ENCODE peak calls at places on chromosomes 6 and 20, in seven cellular contexts. E is Caco-2; W is astrocyte; Q is BE2C; X is hepatocyte; K is SK-N-SH; F is CD4-positive, CD25-positive, alpha-beta regulatory T cell. A is an unnamed sample. For H3K4me1, the result is how much of the 10 kb centered on the place peaks cover.

GRCh38 chr20:43973231-43973630 is 58.6 kb downstream of the TOX2 start:
- DNase-seq in E (no peak), W (no peak), Q (no peak), X (no peak), K (no peak), F (no peak), A (no peak)

GRCh38 chr6:3208096-3208774 is 19.2 kb downstream of the TUBB2B start:
- DNase-seq in E (no peak), W (peak), Q (no peak), X (peak), K (peak), F (no peak), A (no peak)

GRCh38 chr20:3077618-3078134 is 6.3 kb downstream of the OXT start:
- DNase-seq in E (no peak), W (no peak), Q (no peak), X (no peak), K (no peak), F (no peak), A (peak)

GRCh38 chr6:111759836-111760785 is 113.1 kb downstream of the FYN start:
- DNase-seq in E (no peak), W (peak), Q (peak), X (peak), K (peak), F (peak), A (peak)

GRCh38 chr6:33112148-33112547 is 36.4 kb downstream of the HLA-DPB1 start:
- DNase-seq in E (no peak), W (peak), Q (no peak), X (peak), K (peak), F (peak), A (peak)

GRCh38 chr20:63216849-63217471 is 1.0 kb upstream of the YTHDF1 start:
- DNase-seq in E (peak), W (no peak), Q (peak), X (no peak), K (no peak), F (no peak), A (no peak)

GRCh38 chr6:12163744-12164507 is 126.2 kb upstream of the EDN1 start:
- DNase-seq in E (no peak), W (no peak), Q (no peak), X (no peak), K (no peak), F (no peak), A (no peak)

GRCh38 chr20:51128198-51128597 is 105.3 kb upstream of the KCNG1 start:
- DNase-seq in E (no peak), W (peak), Q (no peak), X (no peak), K (no peak), F (no peak), A (no peak)

GRCh38 chr6:30816791-30817739 is 67.3 kb upstream of the DDR1 start:
- DNase-seq in E (no peak), W (no peak), Q (no peak), X (no peak), K (no peak), F (no peak), A (no peak)

GRCh38 chr6:116101790-116102189 is 1.1 kb downstream of the NT5DC1 start:
- DNase-seq in E (no peak), W (no peak), Q (no peak), X (no peak), K (no peak), F (no peak), A (no peak)

GRCh38 chr20:46399401-46399800 is 7.0 kb downstream of the ELMO2 start:
- DNase-seq in E (no peak), W (no peak), Q (no peak), X (no peak), K (no peak), F (no peak), A (peak)

GRCh38 chr20:9407805-9408421 is 106.5 kb upstream of the LAMP5 start:
- DNase-seq in E (peak), W (peak), Q (peak), X (peak), K (peak), F (no peak), A (no peak)

GRCh38 chr6:1524040-1524480 is 85.7 kb upstream of the FOXC1 start:
- DNase-seq in E (peak), W (peak), Q (no peak), X (peak), K (peak), F (peak), A (peak)

GRCh38 chr6:5997420-5998093 is 9.2 kb downstream of the NRN1 start:
- DNase-seq in E (no peak), W (no peak), Q (peak), X (no peak), K (peak), F (no peak), A (no peak)

GRCh38 chr20:20211988-20212518 is 155.9 kb upstream of the INSM1 start:
- DNase-seq in E (no peak), W (no peak), Q (no peak), X (no peak), K (no peak), F (no peak), A (no peak)
- H3K4me1 ChIP-seq in E (under half), W (under half), Q (under half), X (under half), K (under half), F (under half), A (under half)

GRCh38 chr6:16684195-16684689 is 77.0 kb downstream of the ATXN1 start:
- DNase-seq in E (no peak), W (peak), Q (no peak), X (no peak), K (no peak), F (no peak), A (no peak)
- H3K4me1 ChIP-seq in E (under half), W (under half), Q (under half), X (under half), K (under half), F (under half), A (half or more)

GRCh38 chr20:24745617-24746350 is 203.3 kb upstream of the CST7 start:
- DNase-seq in E (peak), W (no peak), Q (no peak), X (no peak), K (no peak), F (no peak), A (no peak)
- H3K4me1 ChIP-seq in E (under half), W (under half), Q (under half), X (under half), K (under half), F (under half), A (under half)

DNA sequence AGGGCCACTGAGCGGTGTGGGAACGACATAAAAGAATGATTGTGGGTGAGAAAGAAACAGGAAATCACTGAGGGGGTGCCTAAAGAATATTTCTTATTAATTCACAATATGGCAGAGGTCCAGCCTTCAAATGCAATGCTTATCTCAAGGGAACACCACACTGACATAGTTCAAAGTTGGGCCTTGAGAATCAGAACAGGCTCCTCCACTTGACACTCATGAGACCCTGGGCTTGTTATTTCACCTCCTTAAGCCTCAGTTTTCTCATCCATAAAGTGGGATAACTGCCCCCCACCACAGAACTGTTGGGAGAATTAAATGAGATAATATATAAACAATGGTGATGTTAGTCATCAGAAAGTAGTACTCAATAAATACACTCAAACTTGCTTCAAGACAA is 40.4 kb upstream of the ARHGAP18 start:
- DNase-seq in E (no peak), W (no peak), Q (no peak), X (no peak), K (no peak), F (no peak), A (no peak)
- H3K4me1 ChIP-seq in E (under half), W (under half), Q (under half), X (under half), K (half or more), F (under half), A (under half)

GRCh38 chr6:149888113-149888512 is 9.8 kb downstream of the RAET1E start:
- DNase-seq in E (no peak), W (no peak), Q (no peak), X (peak), K (no peak), F (no peak), A (no peak)

GRCh38 chr6:149889321-149889720 is 8.6 kb downstream of the RAET1E start:
- DNase-seq in E (no peak), W (peak), Q (no peak), X (no peak), K (no peak), F (no peak), A (no peak)

GRCh38 chr6:149888659-149889058 is 9.3 kb downstream of the RAET1E start:
- DNase-seq in E (no peak), W (peak), Q (no peak), X (no peak), K (no peak), F (no peak), A (no peak)

GRCh38 chr6:149885888-149886287 is 12.0 kb downstream of the RAET1E start:
- DNase-seq in E (no peak), W (no peak), Q (no peak), X (no peak), K (no peak), F (no peak), A (no peak)

GRCh38 chr6:149887343-149887742 is 10.6 kb downstream of the RAET1E start:
- DNase-seq in E (no peak), W (peak), Q (no peak), X (no peak), K (no peak), F (no peak), A (no peak)
- H3K4me1 ChIP-seq in E (under half), W (under half), Q (under half), X (under half), K (under half), F (under half), A (under half)